ENCODE peak calls at places on chromosomes 7 and 10, in six cellular contexts. B is aorta, M is NCI-H774, O is nucleus accumbens, P is progenitor cell of endocrine pancreas, Q is cardiac muscle cell. C is an unnamed sample.

GRCh38 chr7:140048989-140049338 is 13.8 kb downstream of the PARP12 start:
- DNase-seq in B (no peak), M (no peak), O (no peak), P (no peak), Q (no peak), C (no peak)

GRCh38 chr10:62816179-62817119 is at the start of gene EGR2:
- DNase-seq in B (peak), M (peak), O (peak), P (peak), Q (peak), C (peak)

GRCh38 chr7:152313217-152313616 is 122.6 kb downstream of the KMT2C start:
- DNase-seq in B (no peak), M (no peak), O (no peak), P (no peak), Q (no peak), C (no peak)

GRCh38 chr7:12638851-12639467 is 48.5 kb upstream of the ARL4A start:
- DNase-seq in B (no peak), M (peak), O (no peak), P (no peak), Q (peak), C (peak)

GRCh38 chr7:12212051-12212485 is 974 bp downstream of the TMEM106B start:
- DNase-seq in B (no peak), M (no peak), O (no peak), P (no peak), Q (peak), C (peak)

GRCh38 chr10:112950714-112951348 is 784 bp downstream of the TCF7L2 start:
- DNase-seq in B (peak), M (no peak), O (no peak), P (no peak), Q (peak), C (peak)

GRCh38 chr7:85564861-85565630 is 378.2 kb upstream of the SEMA3D start:
- DNase-seq in B (no peak), M (no peak), O (no peak), P (no peak), Q (peak), C (no peak)

GRCh38 chr10:10293431-10293830 is 724.2 kb upstream of the CELF2 start:
- DNase-seq in B (peak), M (no peak), O (no peak), P (no peak), Q (peak), C (no peak)

GRCh38 chr10:98957801-98958200 is 277.9 kb downstream of the HPSE2 start:
- DNase-seq in B (no peak), M (no peak), O (no peak), P (no peak), Q (no peak), C (no peak)

GRCh38 chr10:80132299-80133139 is at the start of gene PLAC9:
- DNase-seq in B (no peak), M (no peak), O (no peak), P (peak), Q (peak), C (peak)

GRCh38 chr10:80468806-80469421 is 14.8 kb downstream of the TSPAN14 start:
- DNase-seq in B (no peak), M (no peak), O (no peak), P (no peak), Q (no peak), C (no peak)

GRCh38 chr10:113151178-113151577 is 201.1 kb downstream of the TCF7L2 start:
- DNase-seq in B (no peak), M (no peak), O (peak), P (no peak), Q (peak), C (no peak)

GRCh38 chr10:514137-514671 is 175.3 kb downstream of the DIP2C start:
- DNase-seq in B (no peak), M (peak), O (peak), P (peak), Q (no peak), C (no peak)

GRCh38 chr10:77157248-77158019 is 480.2 kb downstream of the KCNMA1 start:
- DNase-seq in B (no peak), M (no peak), O (no peak), P (no peak), Q (peak), C (no peak)

GRCh38 chr10:116698364-116698763 is 44.0 kb downstream of the HSPA12A start:
- DNase-seq in B (no peak), M (no peak), O (no peak), P (no peak), Q (no peak), C (no peak)

GRCh38 chr10:614772-615582 is 74.5 kb downstream of the DIP2C start:
- DNase-seq in B (peak), M (no peak), O (peak), P (no peak), Q (no peak), C (no peak)

GRCh38 chr10:131972474-131973071 is 9.2 kb downstream of the BNIP3 start:
- DNase-seq in B (no peak), M (no peak), O (no peak), P (no peak), Q (peak), C (peak)

GRCh38 chr7:157674027-157674714 is 337.4 kb downstream of the DNAJB6 start:
- DNase-seq in B (no peak), M (no peak), O (no peak), P (no peak), Q (no peak), C (no peak)

GRCh38 chr7:114802628-114803027 is 119.3 kb upstream of the MDFIC start:
- DNase-seq in B (no peak), M (no peak), O (no peak), P (no peak), Q (no peak), C (no peak)

C was measured in lung microvascular endothelial cell.